ENCODE peak calls at places on chromosomes 11 and 22, in four cellular contexts. R is cardiac muscle cell, M is A673, Z is non-pigmented ciliary epithelial cell. U is an unnamed sample.

GRCh38 chr11:71302534-71302909 is 50.1 kb upstream of the SHANK2 start:
- DNase-seq in R (peak), M (no peak), Z (no peak), U (no peak)

GRCh38 chr11:50075856-50076255 is 43.2 kb downstream of the OR4C45 start:
- DNase-seq in R (no peak), M (no peak), Z (no peak), U (no peak)

GRCh38 chr22:42202669-42203068 is 67.8 kb downstream of the TCF20 start:
- DNase-seq in R (peak), M (no peak), Z (peak), U (no peak)

GRCh38 chr22:48554893-48555552 is 1272.7 kb downstream of the BRD1 start:
- DNase-seq in R (no peak), M (peak), Z (no peak), U (no peak)

GRCh38 chr22:17090550-17090949 is 5.8 kb downstream of the IL17RA start:
- DNase-seq in R (no peak), M (no peak), Z (no peak), U (no peak)

GRCh38 chr22:35367331-35367886 is 13.5 kb upstream of the HMOX1 start:
- DNase-seq in R (no peak), M (no peak), Z (no peak), U (no peak)

GRCh38 chr22:37545703-37546435 is 14.4 kb upstream of the CDC42EP1 start:
- DNase-seq in R (peak), M (no peak), Z (peak), U (peak)

GRCh38 chr11:35619030-35619753 is 932 bp downstream of the FJX1 start:
- DNase-seq in R (peak), M (peak), Z (no peak), U (no peak)

GRCh38 chr22:41517172-41518047 is 26.9 kb downstream of the POLR3H start:
- DNase-seq in R (peak), M (peak), Z (no peak), U (peak)

GRCh38 chr22:45478108-45478771 is 24.4 kb upstream of the FBLN1 start:
- DNase-seq in R (peak), M (no peak), Z (peak), U (peak)

GRCh38 chr22:37442537-37442936 is 15.3 kb upstream of the ELFN2 start:
- DNase-seq in R (peak), M (peak), Z (no peak), U (no peak)

GRCh38 chr11:126140932-126141291 is 70.5 kb downstream of the RPUSD4 start:
- DNase-seq in R (peak), M (peak), Z (no peak), U (no peak)

GRCh38 chr11:132866783-132867545 is 665.3 kb downstream of the OPCML start:
- DNase-seq in R (no peak), M (no peak), Z (no peak), U (no peak)

GRCh38 chr22:23036684-23037428 is 33.5 kb upstream of the GNAZ start:
- DNase-seq in R (peak), M (peak), Z (no peak), U (no peak)